ENCODE peak calls at places on chromosomes 3 and 15, in eight cellular contexts. W is osteocyte, C is progenitor cell of endocrine pancreas, U is T-helper 2 cell, N is GM23248, M is WTC11, L is NCI-H146, D is HEK293T. X is an unnamed sample.

GRCh38 chr3:47867451-47868017 is 64.6 kb downstream of the DHX30 start:
- DNase-seq in C (no peak), D (no peak), U (no peak), M (no peak), N (no peak), L (no peak), W (no peak), X (no peak)

GRCh38 chr3:141276398-141276797 is 44.8 kb downstream of the PXYLP1 start:
- DNase-seq in M (no peak), W (no peak), U (no peak), L (no peak), D (no peak), C (no peak), N (no peak), X (no peak)

GRCh38 chr15:42121667-42122066 is 27.3 kb upstream of the PLA2G4D start:
- DNase-seq in L (no peak), N (no peak), C (no peak), U (no peak), D (no peak), M (no peak), W (peak), X (no peak)

GRCh38 chr15:67192185-67192584 is 62.3 kb downstream of the AAGAB start:
- DNase-seq in M (no peak), U (no peak), N (no peak), L (no peak), W (no peak), C (no peak), D (no peak), X (no peak)

GRCh38 chr15:72835289-72835890 is 51.8 kb upstream of the ADPGK start:
- DNase-seq in L (no peak), U (no peak), M (peak), C (no peak), D (peak), W (no peak), N (peak), X (peak)

GRCh38 chr3:15875016-15875689 is 77.4 kb upstream of the ANKRD28 start:
- DNase-seq in L (no peak), W (no peak), N (peak), M (no peak), U (no peak), C (no peak), D (no peak), X (no peak)

GRCh38 chr3:14438929-14439328 is 36.5 kb downstream of the SLC6A6 start:
- DNase-seq in D (no peak), W (no peak), U (no peak), M (no peak), N (no peak), C (no peak), L (no peak), X (no peak)

GRCh38 chr15:38555686-38556334 is 8.8 kb downstream of the RASGRP1 start:
- DNase-seq in N (peak), M (no peak), W (no peak), L (no peak), U (no peak), D (no peak), C (no peak), X (no peak)

GRCh38 chr15:52180196-52180835 is 10.9 kb downstream of the GNB5 start:
- DNase-seq in N (peak), W (no peak), L (peak), M (no peak), D (no peak), C (no peak), U (peak), X (no peak)

GRCh38 chr3:11713171-11713570 is 69.5 kb upstream of the VGLL4 start:
- DNase-seq in N (no peak), M (no peak), C (no peak), U (no peak), D (no peak), L (no peak), W (no peak), X (no peak)

GRCh38 chr15:52252781-52253180 is 42.8 kb downstream of the MYO5C start:
- DNase-seq in M (no peak), C (no peak), N (peak), U (no peak), L (no peak), D (no peak), W (no peak), X (no peak)

GRCh38 chr3:46966811-46967210 is 9.7 kb downstream of the CCDC12 start:
- DNase-seq in L (no peak), U (no peak), M (no peak), D (no peak), C (no peak), W (no peak), N (no peak), X (no peak)

GRCh38 chr3:56940331-56940730 is 120.1 kb upstream of the SPATA12 start:
- DNase-seq in M (no peak), C (no peak), W (no peak), L (no peak), D (no peak), U (no peak), N (no peak), X (no peak)

GRCh38 chr3:13874891-13875290 is 5.0 kb downstream of the WNT7A start:
- DNase-seq in W (no peak), L (no peak), D (no peak), N (no peak), U (no peak), M (no peak), C (no peak), X (peak)

GRCh38 chr3:177724020-177724638 is 526.8 kb upstream of the TBL1XR1 start:
- DNase-seq in C (no peak), D (no peak), W (no peak), N (no peak), L (peak), M (no peak), U (no peak), X (no peak)

GRCh38 chr3:168156479-168156878 is 60.8 kb upstream of the GOLIM4 start:
- DNase-seq in M (no peak), L (no peak), C (no peak), N (no peak), U (no peak), W (no peak), D (no peak), X (no peak)

GRCh38 chr15:57333487-57333886 is 42.8 kb upstream of the CGNL1 start:
- DNase-seq in C (no peak), W (no peak), N (no peak), L (no peak), U (no peak), M (no peak), D (no peak), X (no peak)

GRCh38 chr15:58139631-58140522 is 1.7 kb downstream of the AQP9 start:
- DNase-seq in M (no peak), L (no peak), U (no peak), D (no peak), W (no peak), N (peak), C (no peak), X (no peak)

GRCh38 chr15:66454143-66454542 is 43.4 kb downstream of the SNAPC5 start:
- DNase-seq in M (no peak), C (no peak), U (no peak), L (no peak), N (peak), D (no peak), W (no peak), X (no peak)

GRCh38 chr15:63405159-63405558 is 23.5 kb upstream of the CA12 start:
- DNase-seq in U (no peak), N (no peak), D (no peak), L (no peak), C (no peak), M (no peak), W (no peak), X (no peak)

GRCh38 chr3:160225181-160226025 is at the start of gene C3orf80:
- DNase-seq in D (peak), U (no peak), W (no peak), C (peak), N (peak), L (peak), M (peak), X (peak)

GRCh38 chr3:171428321-171428787 is 31.9 kb downstream of the TNIK start:
- DNase-seq in D (no peak), M (peak), N (no peak), C (no peak), U (no peak), L (no peak), W (no peak), X (no peak)

GRCh38 chr3:45816544-45816943 is 20.2 kb upstream of the SLC6A20 start:
- DNase-seq in N (no peak), W (no peak), U (no peak), L (no peak), D (no peak), M (no peak), C (no peak), X (no peak)

GRCh38 chr3:185197071-185197470 is 44.2 kb upstream of the C3orf70 start:
- DNase-seq in U (no peak), N (no peak), M (no peak), W (no peak), D (no peak), C (no peak), L (no peak), X (no peak)

GRCh38 chr15:91852741-91853500 is 587 bp upstream of the SLCO3A1 start:
- DNase-seq in C (peak), M (peak), L (peak), U (peak), W (peak), N (peak), D (peak), X (peak)